ENCODE peak calls at places on chromosome 5, in seven cellular contexts. U, Z, G, F, Q, E and Y are unnamed samples.

GRCh38 chr5:151956720-151957119 is 32.1 kb upstream of the GLRA1 start:
- DNase-seq in U (no peak), Z (no peak), G (no peak), F (no peak), Q (no peak), E (no peak), Y (no peak)

GRCh38 chr5:431001-431710 is 11.8 kb upstream of the EXOC3 start:
- DNase-seq in U (peak; percentile 93), Z (peak; percentile 82), G (peak; percentile 41), F (peak; percentile 80), Q (peak; percentile 38), E (no peak), Y (peak; percentile 64)

GRCh38 chr5:95283761-95284511 is 958 bp downstream of the MCTP1 start:
- DNase-seq in U (peak; percentile 65), Z (peak; percentile 38), G (no peak), F (peak; percentile 43), Q (no peak), E (no peak), Y (peak; percentile 56)

GRCh38 chr5:160293901-160294561 is 18.3 kb downstream of the CCNJL start:
- DNase-seq in U (no peak), Z (no peak), G (peak; percentile 9), F (no peak), Q (no peak), E (no peak), Y (no peak)

GRCh38 chr5:172959824-172960799 is 888 bp downstream of the RPL26L1 start:
- DNase-seq in U (no peak), Z (no peak), G (no peak), F (no peak), Q (no peak), E (no peak), Y (no peak)

GRCh38 chr5:21806943-21807342 is 1046.2 kb downstream of the CDH12 start:
- DNase-seq in U (no peak), Z (no peak), G (no peak), F (no peak), Q (no peak), E (no peak), Y (no peak)

GRCh38 chr5:177469750-177470525 is 3.5 kb downstream of the DBN1 start:
- DNase-seq in U (no peak), Z (no peak), G (no peak), F (no peak), Q (no peak), E (no peak), Y (no peak)

GRCh38 chr5:56681346-56681745 is 134.0 kb upstream of the MAP3K1 start:
- DNase-seq in U (no peak), Z (no peak), G (no peak), F (no peak), Q (no peak), E (no peak), Y (no peak)

GRCh38 chr5:93791520-93791972 is 50.1 kb upstream of the POU5F2 start:
- DNase-seq in U (no peak), Z (no peak), G (peak; percentile 14), F (no peak), Q (no peak), E (no peak), Y (no peak)

GRCh38 chr5:116650544-116650943 is 75.9 kb upstream of the SEMA6A start:
- DNase-seq in U (no peak), Z (no peak), G (no peak), F (no peak), Q (no peak), E (no peak), Y (no peak)

GRCh38 chr5:59358497-59358896 is 535.0 kb downstream of the PDE4D start:
- DNase-seq in U (peak; percentile 15), Z (no peak), G (no peak), F (no peak), Q (no peak), E (no peak), Y (no peak)

GRCh38 chr5:176793736-176794135 is 16.6 kb upstream of the UNC5A start:
- DNase-seq in U (peak; percentile 83), Z (no peak), G (no peak), F (no peak), Q (no peak), E (no peak), Y (no peak)

GRCh38 chr5:165881259-165881658 is 2375.8 kb downstream of the MAT2B start:
- DNase-seq in U (peak; percentile 14), Z (no peak), G (no peak), F (no peak), Q (no peak), E (no peak), Y (no peak)

GRCh38 chr5:181566-181965 is 9.7 kb upstream of the LRRC14B start:
- DNase-seq in U (no peak), Z (no peak), G (no peak), F (no peak), Q (no peak), E (no peak), Y (no peak)

GRCh38 chr5:53962306-53962705 is 348.1 kb downstream of the ARL15 start:
- DNase-seq in U (no peak), Z (no peak), G (no peak), F (no peak), Q (no peak), E (no peak), Y (no peak)
- TF ChIP-seq TAF1 in U (no peak), Z (no peak), G (no peak), F (no peak), Q (no peak), E (no peak), Y (no peak)

DNA sequence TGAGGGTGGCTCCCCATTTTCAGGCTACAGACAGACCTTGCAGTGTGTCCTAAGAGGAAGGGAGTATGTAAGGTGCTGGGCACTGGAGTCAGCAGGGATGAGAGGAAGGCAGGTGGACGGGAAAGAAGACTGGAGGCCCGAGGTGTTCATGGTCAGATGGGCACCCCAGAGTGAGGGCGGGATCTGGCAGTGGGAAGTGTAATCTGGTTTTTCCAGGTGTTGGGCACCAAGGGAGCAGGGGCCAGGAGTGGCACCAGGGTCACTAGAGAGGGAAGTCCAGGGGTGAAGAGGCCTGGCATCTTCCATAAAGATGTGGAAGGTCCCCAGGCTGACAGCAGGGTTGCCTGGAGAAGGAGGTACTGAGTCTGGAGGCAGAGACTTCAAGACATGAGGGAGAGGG is 29.7 kb downstream of the PITX1 start:
- DNase-seq in U (peak; percentile 3), Z (no peak), G (no peak), F (no peak), Q (no peak), E (no peak), Y (no peak)
- TF ChIP-seq POLR2AphosphoS5 in U (no peak), Z (no peak), G (no peak), F (no peak), Q (no peak), E (no peak), Y (no peak)

GRCh38 chr5:88518131-88519016 is 249.7 kb upstream of the TMEM161B start:
- DNase-seq in U (no peak), Z (no peak), G (no peak), F (no peak), Q (no peak), E (no peak), Y (no peak)
- TF ChIP-seq TAF1 in U (no peak), Z (no peak), G (no peak), F (no peak), Q (no peak), E (no peak), Y (no peak)

GRCh38 chr5:150142189-150142788 is 13.4 kb downstream of the PDGFRB start:
- DNase-seq in U (no peak), Z (no peak), G (peak; percentile 46), F (no peak), Q (no peak), E (no peak), Y (no peak)

GRCh38 chr5:150144211-150144801 is 11.3 kb downstream of the PDGFRB start:
- DNase-seq in U (peak; percentile 80), Z (no peak), G (no peak), F (peak; percentile 64), Q (no peak), E (no peak), Y (no peak)

GRCh38 chr5:150143725-150144058 is 12.0 kb downstream of the PDGFRB start:
- DNase-seq in U (no peak), Z (no peak), G (no peak), F (no peak), Q (no peak), E (no peak), Y (no peak)

GRCh38 chr5:150141544-150142188 is 14.0 kb downstream of the PDGFRB start:
- DNase-seq in U (no peak), Z (no peak), G (no peak), F (no peak), Q (no peak), E (no peak), Y (no peak)

DNA sequence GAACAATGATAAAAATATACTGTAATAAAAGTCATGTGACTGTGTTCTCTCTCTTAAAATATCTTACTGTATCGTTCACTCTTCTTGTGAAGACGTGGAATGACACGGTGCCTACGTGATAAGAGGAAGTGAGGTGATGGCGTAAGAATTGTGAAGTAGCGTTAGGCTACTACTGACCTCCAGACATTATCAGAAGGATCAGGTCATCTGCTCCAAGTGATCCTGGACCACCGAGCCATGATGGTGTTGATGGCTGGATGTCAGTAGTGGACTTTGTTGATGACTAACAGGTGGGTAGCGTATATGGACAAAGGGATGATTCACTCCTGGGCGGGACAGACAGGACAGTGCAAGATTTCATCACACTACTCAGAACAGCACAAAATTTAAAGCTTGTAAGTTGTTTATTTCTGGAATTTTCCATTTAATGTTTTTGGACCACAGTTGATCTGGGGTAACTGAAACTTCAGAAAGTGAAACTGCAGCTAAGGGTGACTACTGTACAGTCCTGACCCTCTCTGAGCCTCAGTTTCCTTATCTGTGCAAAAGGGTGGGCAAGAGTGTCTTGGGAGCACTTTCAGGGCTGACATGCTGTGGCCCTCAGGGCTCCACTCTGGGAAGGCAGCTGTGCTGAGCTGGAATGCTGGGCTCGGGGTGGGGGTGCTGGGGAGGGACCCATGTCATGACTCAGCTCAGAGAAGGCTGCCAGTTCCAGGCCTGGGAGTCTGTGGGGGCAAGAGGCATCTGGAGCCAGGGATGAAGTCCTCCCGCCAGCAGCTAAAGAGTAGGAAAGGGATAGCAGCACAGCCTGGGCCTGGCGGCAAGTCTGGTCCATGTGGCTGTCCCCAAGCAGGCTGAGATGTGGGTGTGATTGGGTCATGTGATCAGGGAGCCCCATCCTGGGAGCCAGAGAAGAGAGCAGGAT is 12.6 kb downstream of the PDGFRB start:
- DNase-seq in U (peak; percentile 68), Z (no peak), G (peak; percentile 91), F (peak; percentile 59), Q (no peak), E (no peak), Y (no peak)
- TF ChIP-seq POLR2AphosphoS5 in U (no peak), Z (no peak), G (peak; percentile 21), F (no peak), Q (no peak), E (no peak), Y (no peak)

DNA sequence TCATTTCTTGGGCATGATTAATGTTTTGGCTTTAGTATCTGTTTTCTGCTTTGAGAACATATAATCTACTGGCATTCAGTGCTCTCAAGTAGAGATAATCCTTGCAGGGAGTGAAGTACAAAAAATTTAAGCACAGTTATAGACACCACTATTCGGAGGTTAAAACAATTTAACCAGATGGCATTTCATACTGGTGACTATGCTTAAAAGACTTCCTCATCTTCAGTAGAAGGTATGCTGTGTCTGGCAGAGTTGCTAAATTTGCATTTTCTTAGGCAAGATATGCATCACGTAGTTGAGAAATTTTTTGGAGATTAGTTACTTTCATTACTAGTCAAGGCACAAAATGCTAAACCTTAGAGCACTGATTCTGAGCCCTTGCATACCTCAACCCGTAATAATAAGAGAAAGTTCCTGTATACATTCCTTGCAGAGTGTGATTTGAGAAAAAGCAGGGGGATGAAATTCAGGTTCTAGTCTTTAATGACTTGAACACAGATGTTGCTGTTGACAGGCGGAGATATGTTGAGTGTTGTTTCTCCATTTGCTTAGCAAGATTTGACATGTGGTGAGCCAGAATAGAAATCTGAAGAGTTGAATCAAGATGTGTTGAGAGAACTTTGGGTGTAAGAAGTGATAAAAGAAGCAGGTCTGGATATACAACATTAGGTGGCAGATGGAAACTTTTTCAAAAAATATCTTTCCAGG is 70.8 kb upstream of the STARD4 start:
- DNase-seq in U (no peak), Z (no peak), G (no peak), F (no peak), Q (no peak), E (no peak), Y (no peak)
- TF ChIP-seq TAF1 in U (no peak), Z (no peak), G (no peak), F (no peak), Q (no peak), E (no peak), Y (no peak)